ENCODE peak calls at places on chromosomes 2 and 18, in nine cellular contexts. S is psoas muscle, D is suprapubic skin, X is cardiac fibroblast, Y is Panc1, E is hepatocyte, A is NB4, R is GM12865, G is fibroblast of lung. C is an unnamed sample.

GRCh38 chr18:12253027-12253426 is 1.1 kb upstream of the CIDEA start:
- DNase-seq in S (peak), D (no peak), X (no peak), Y (no peak), E (no peak), A (no peak), R (no peak), G (no peak), C (no peak)

GRCh38 chr2:198376677-198377076 is 572.3 kb downstream of the PLCL1 start:
- DNase-seq in S (no peak), D (no peak), X (peak), Y (no peak), E (no peak), A (no peak), R (peak), G (no peak), C (peak)

GRCh38 chr2:44745460-44745859 is 196.0 kb upstream of the SIX3 start:
- DNase-seq in S (no peak), D (no peak), X (no peak), Y (no peak), E (no peak), A (no peak), R (no peak), G (no peak), C (no peak)

GRCh38 chr2:31531101-31531500 is 49.6 kb downstream of the SRD5A2 start:
- DNase-seq in S (no peak), D (no peak), X (no peak), Y (no peak), E (no peak), A (no peak), R (no peak), G (no peak), C (no peak)

GRCh38 chr2:9638532-9638931 is 7.7 kb upstream of the YWHAQ start:
- DNase-seq in S (peak), D (peak), X (peak), Y (peak), E (peak), A (no peak), R (no peak), G (peak), C (peak)

GRCh38 chr2:157627594-157628281 is 926 bp downstream of the ACVR1C start:
- DNase-seq in S (no peak), D (no peak), X (peak), Y (no peak), E (no peak), A (no peak), R (no peak), G (no peak), C (no peak)

GRCh38 chr18:11052800-11053199 is 96.6 kb downstream of the PIEZO2 start:
- DNase-seq in S (no peak), D (no peak), X (no peak), Y (no peak), E (peak), A (no peak), R (peak), G (peak), C (peak)

GRCh38 chr2:177262137-177262536 is 2.4 kb downstream of the NFE2L2 start:
- DNase-seq in S (no peak), D (no peak), X (no peak), Y (no peak), E (no peak), A (no peak), R (no peak), G (no peak), C (no peak)

GRCh38 chr2:38215993-38216392 is 140.0 kb upstream of the CYP1B1 start:
- DNase-seq in S (no peak), D (no peak), X (peak), Y (peak), E (no peak), A (no peak), R (no peak), G (peak), C (peak)

GRCh38 chr18:63285332-63285731 is 34.2 kb downstream of the BCL2 start:
- DNase-seq in S (no peak), D (no peak), X (no peak), Y (no peak), E (no peak), A (no peak), R (peak), G (no peak), C (no peak)

GRCh38 chr18:69935319-69936190 is 12.1 kb downstream of the CD226 start:
- DNase-seq in S (no peak), D (no peak), X (peak), Y (no peak), E (peak), A (no peak), R (peak), G (no peak), C (no peak)

GRCh38 chr2:81495556-81495955 is 1191.0 kb upstream of the LRRTM1 start:
- DNase-seq in S (no peak), D (no peak), X (no peak), Y (no peak), E (peak), A (no peak), R (no peak), G (no peak), C (no peak)

GRCh38 chr2:59413751-59414570 is 1139.5 kb downstream of the BCL11A start:
- DNase-seq in S (no peak), D (no peak), X (no peak), Y (no peak), E (no peak), A (no peak), R (no peak), G (no peak), C (no peak)

GRCh38 chr18:67805261-67805660 is 288.7 kb upstream of the DSEL start:
- DNase-seq in S (no peak), D (no peak), X (no peak), Y (no peak), E (no peak), A (peak), R (no peak), G (no peak), C (no peak)

GRCh38 chr2:232496508-232497373 is 9.1 kb upstream of the ECEL1 start:
- DNase-seq in S (no peak), D (no peak), X (no peak), Y (no peak), E (no peak), A (no peak), R (no peak), G (no peak), C (no peak)

GRCh38 chr2:138948070-138948539 is 167.9 kb upstream of the NXPH2 start:
- DNase-seq in S (no peak), D (no peak), X (peak), Y (peak), E (peak), A (peak), R (peak), G (peak), C (peak)

GRCh38 chr2:46814160-46814559 is 101.4 kb downstream of the MCFD2 start:
- DNase-seq in S (peak), D (no peak), X (peak), Y (no peak), E (peak), A (no peak), R (no peak), G (peak), C (peak)

GRCh38 chr2:30184035-30184434 is 37.2 kb downstream of the YPEL5 start:
- DNase-seq in S (no peak), D (no peak), X (no peak), Y (no peak), E (no peak), A (no peak), R (no peak), G (no peak), C (no peak)

GRCh38 chr2:237160271-237160934 is 74.7 kb downstream of the COPS8 start:
- DNase-seq in S (no peak), D (no peak), X (no peak), Y (no peak), E (no peak), A (no peak), R (no peak), G (no peak), C (no peak)

GRCh38 chr18:7174359-7175107 is 56.4 kb upstream of the LRRC30 start:
- DNase-seq in S (no peak), D (no peak), X (peak), Y (no peak), E (peak), A (peak), R (no peak), G (no peak), C (peak)

GRCh38 chr2:436203-436602 is 148.3 kb upstream of the ALKAL2 start:
- DNase-seq in S (no peak), D (no peak), X (no peak), Y (no peak), E (no peak), A (no peak), R (no peak), G (no peak), C (no peak)

GRCh38 chr2:133303150-133303549 is 265.1 kb downstream of the NCKAP5 start:
- DNase-seq in S (no peak), D (no peak), X (peak), Y (no peak), E (no peak), A (no peak), R (no peak), G (peak), C (peak)

GRCh38 chr2:230814616-230815015 is 50.1 kb upstream of the ITM2C start:
- DNase-seq in S (no peak), D (no peak), X (peak), Y (no peak), E (peak), A (peak), R (peak), G (peak), C (peak)

GRCh38 chr2:190283783-190284182 is 35.8 kb downstream of the HIBCH start:
- DNase-seq in S (no peak), D (no peak), X (peak), Y (no peak), E (no peak), A (no peak), R (no peak), G (peak), C (peak)

GRCh38 chr2:237630216-237631000 is 3.0 kb downstream of the LRRFIP1 start:
- DNase-seq in S (no peak), D (no peak), X (no peak), Y (no peak), E (no peak), A (no peak), R (no peak), G (no peak), C (no peak)

GRCh38 chr2:174035117-174035516 is 69.9 kb upstream of the SP3 start:
- DNase-seq in S (no peak), D (no peak), X (peak), Y (no peak), E (no peak), A (no peak), R (no peak), G (no peak), C (no peak)

GRCh38 chr2:170530284-170530745 is 184.8 kb upstream of the SP5 start:
- DNase-seq in S (peak), D (peak), X (peak), Y (no peak), E (peak), A (no peak), R (no peak), G (peak), C (peak)

GRCh38 chr18:9405977-9406376 is 69.3 kb upstream of the RALBP1 start:
- DNase-seq in S (no peak), D (no peak), X (no peak), Y (no peak), E (no peak), A (no peak), R (no peak), G (no peak), C (no peak)

GRCh38 chr2:238069021-238069709 is 8.4 kb downstream of the SCLY start:
- DNase-seq in S (no peak), D (no peak), X (no peak), Y (no peak), E (no peak), A (no peak), R (no peak), G (no peak), C (no peak)

GRCh38 chr2:173831312-173832229 is 133.6 kb downstream of the SP3 start:
- DNase-seq in S (peak), D (peak), X (peak), Y (no peak), E (peak), A (peak), R (no peak), G (peak), C (peak)

GRCh38 chr18:45106331-45106774 is 425.7 kb downstream of the SETBP1 start:
- DNase-seq in S (no peak), D (no peak), X (peak), Y (no peak), E (no peak), A (peak), R (peak), G (peak), C (no peak)

GRCh38 chr2:127486247-127486912 is 39.9 kb downstream of the IWS1 start:
- DNase-seq in S (no peak), D (no peak), X (peak), Y (no peak), E (no peak), A (peak), R (no peak), G (no peak), C (peak)

GRCh38 chr2:221779614-221780067 is 207.5 kb upstream of the EPHA4 start:
- DNase-seq in S (no peak), D (no peak), X (peak), Y (no peak), E (peak), A (no peak), R (no peak), G (peak), C (peak)

GRCh38 chr2:235713244-235713643 is 219.4 kb downstream of the AGAP1 start:
- DNase-seq in S (no peak), D (no peak), X (no peak), Y (no peak), E (no peak), A (no peak), R (no peak), G (no peak), C (no peak)

GRCh38 chr2:236073867-236074655 is 94.1 kb downstream of the GBX2 start:
- DNase-seq in S (no peak), D (no peak), X (no peak), Y (no peak), E (no peak), A (no peak), R (no peak), G (no peak), C (peak)

GRCh38 chr2:226198956-226199355 is 600.7 kb downstream of the IRS1 start:
- DNase-seq in S (no peak), D (no peak), X (no peak), Y (no peak), E (no peak), A (no peak), R (no peak), G (no peak), C (no peak)

GRCh38 chr2:227933891-227934290 is 62.5 kb downstream of the DAW1 start:
- DNase-seq in S (no peak), D (no peak), X (peak), Y (no peak), E (no peak), A (no peak), R (no peak), G (no peak), C (no peak)

GRCh38 chr2:227942021-227942420 is 70.6 kb downstream of the DAW1 start:
- DNase-seq in S (no peak), D (no peak), X (peak), Y (no peak), E (no peak), A (peak), R (peak), G (peak), C (no peak)

GRCh38 chr2:227939271-227940027 is 68.0 kb downstream of the DAW1 start:
- DNase-seq in S (no peak), D (no peak), X (peak), Y (peak), E (peak), A (peak), R (peak), G (peak), C (peak)
- TF ChIP-seq CTCF in S (no peak), D (no peak), X (peak), Y (peak), E (peak), A (peak), R (peak), G (peak), C (peak)

GRCh38 chr18:905948-906415 is 1.3 kb downstream of the ADCYAP1 start:
- DNase-seq in S (no peak), D (no peak), X (no peak), Y (no peak), E (no peak), A (no peak), R (no peak), G (no peak), C (no peak)

GRCh38 chr18:903703-904102 is 968 bp upstream of the ADCYAP1 start:
- DNase-seq in S (peak), D (no peak), X (peak), Y (no peak), E (peak), A (peak), R (peak), G (peak), C (peak)

GRCh38 chr18:902179-902718 is 2.4 kb upstream of the ADCYAP1 start:
- DNase-seq in S (no peak), D (no peak), X (peak), Y (no peak), E (peak), A (peak), R (no peak), G (no peak), C (peak)

GRCh38 chr18:905307-905947 is 756 bp downstream of the ADCYAP1 start:
- DNase-seq in S (no peak), D (no peak), X (no peak), Y (no peak), E (no peak), A (no peak), R (no peak), G (no peak), C (no peak)

GRCh38 chr18:904135-905090 is at the start of gene ADCYAP1:
- DNase-seq in S (no peak), D (no peak), X (peak), Y (no peak), E (peak), A (no peak), R (no peak), G (no peak), C (no peak)
- H3K4me3 ChIP-seq in S (no peak), D (no peak), X (no peak), Y (peak), E (no peak), A (no peak), R (no peak), G (no peak), C (no peak)

GRCh38 chr18:49597556-49597955 is 35.7 kb downstream of the LIPG start:
- DNase-seq in S (no peak), D (no peak), X (peak), Y (no peak), E (no peak), A (no peak), R (no peak), G (no peak), C (no peak)
- TF ChIP-seq CTCF in S (no peak), D (no peak), X (no peak), Y (no peak), E (no peak), A (no peak), R (no peak), G (no peak), C (no peak)

GRCh38 chr2:145194671-145195070 is 674.8 kb upstream of the ZEB2 start:
- DNase-seq in S (no peak), D (no peak), X (peak), Y (no peak), E (no peak), A (no peak), R (no peak), G (no peak), C (peak)
- H3K4me3 ChIP-seq in S (no peak), D (no peak), X (no peak), Y (no peak), E (no peak), A (no peak), R (no peak), G (no peak), C (no peak)

GRCh38 chr2:219002395-219003266 is 9.4 kb upstream of the CRYBA2 start:
- DNase-seq in S (no peak), D (no peak), X (peak), Y (no peak), E (peak), A (no peak), R (peak), G (peak), C (peak)
- TF ChIP-seq CTCF in S (peak), D (peak), X (peak), Y (peak), E (peak), A (peak), R (peak), G (peak), C (peak)

C was measured in fibroblast of villous mesenchyme.